ENCODE peak calls at places on chromosomes 4 and X, in nine cellular contexts. Y is heart right ventricle; V is activated T-cell treated with anti-CD3 and anti-CD28 coated beads for 48 hours; R is cardiac septum; C is GM23248; M is stimulated activated CD4-positive, alpha-beta T cell treated with anti-CD3 and anti-CD28 coated beads, Interleukin-2, amount 100 ng/mL, for 48 hours; P is T follicular helper cell; H is caudate nucleus; D is progenitor cell of endocrine pancreas. B is an unnamed sample.

GRCh38 chr4:57320880-57321279 is 210.7 kb upstream of the IGFBP7 start:
- DNase-seq in Y (no peak), V (no peak), R (no peak), C (no peak), M (no peak), P (no peak), H (no peak), D (no peak), B (no peak)

GRCh38 chrX:11533211-11533651 is 132.5 kb downstream of the ARHGAP6 start:
- DNase-seq in Y (peak), V (no peak), R (no peak), C (peak), M (no peak), P (no peak), H (no peak), D (no peak), B (no peak)

GRCh38 chrX:51569561-51569960 is 49.2 kb downstream of the CENPVL3 start:
- DNase-seq in Y (no peak), V (no peak), R (no peak), C (peak), M (no peak), P (no peak), H (no peak), D (no peak), B (no peak)

GRCh38 chr4:85426366-85426765 is 48.6 kb upstream of the ARHGAP24 start:
- DNase-seq in Y (peak), V (no peak), R (no peak), C (no peak), M (no peak), P (no peak), H (no peak), D (no peak), B (no peak)

GRCh38 chr4:158164849-158165248 is 8.0 kb downstream of the GASK1B start:
- DNase-seq in Y (no peak), V (no peak), R (no peak), C (no peak), M (no peak), P (no peak), H (no peak), D (no peak), B (no peak)

GRCh38 chr4:125703443-125703842 is 388.7 kb downstream of the FAT4 start:
- DNase-seq in Y (no peak), V (no peak), R (no peak), C (peak), M (no peak), P (no peak), H (no peak), D (no peak), B (no peak)

GRCh38 chrX:103817502-103817901 is 14.6 kb downstream of the RAB9B start:
- DNase-seq in Y (peak), V (no peak), R (no peak), C (peak), M (peak), P (peak), H (no peak), D (no peak), B (no peak)

GRCh38 chrX:123171781-123172180 is 12.3 kb upstream of the GRIA3 start:
- DNase-seq in Y (no peak), V (no peak), R (no peak), C (peak), M (no peak), P (no peak), H (no peak), D (no peak), B (no peak)

GRCh38 chr4:15482842-15483241 is 13.2 kb downstream of the CC2D2A start:
- DNase-seq in Y (no peak), V (no peak), R (no peak), C (no peak), M (no peak), P (no peak), H (no peak), D (no peak), B (no peak)

GRCh38 chr4:147578057-147578476 is 39.1 kb upstream of the TMEM184C start:
- DNase-seq in Y (no peak), V (no peak), R (no peak), C (peak), M (no peak), P (no peak), H (no peak), D (no peak), B (no peak)

GRCh38 chrX:55487143-55487542 is 2.5 kb downstream of the USP51 start:
- DNase-seq in Y (no peak), V (no peak), R (no peak), C (no peak), M (no peak), P (no peak), H (peak), D (no peak), B (no peak)

GRCh38 chr4:648579-649292 is 23.4 kb downstream of the PDE6B start:
- DNase-seq in Y (no peak), V (no peak), R (no peak), C (no peak), M (no peak), P (no peak), H (no peak), D (no peak), B (no peak)

B was measured in mesenteric fat pad.